ENCODE peak calls at places on chromosomes 11 and 22, in six cellular contexts. D, Y, B, J, X and Q are unnamed samples.
A peak's percentile ranks its signal among the peaks of the same experiment; 100 is the strongest.

GRCh38 chr11:88377151-88377550 is 39.6 kb upstream of the CTSC start:
- DNase-seq in J (no peak), D (no peak), Y (no peak), B (no peak), X (no peak), Q (no peak)

GRCh38 chr11:134071306-134071705 is 2.4 kb downstream of the JAM3 start:
- DNase-seq in D (no peak), X (no peak), B (no peak), J (no peak), Y (no peak), Q (no peak)

GRCh38 chr11:47437746-47438418 is 11.1 kb downstream of the RAPSN start:
- DNase-seq in Y (peak; percentile 53), J (no peak), B (no peak), X (peak; percentile 24), D (no peak), Q (no peak)

GRCh38 chr11:12201016-12201985 is 90.9 kb downstream of the MICAL2 start:
- DNase-seq in B (peak; percentile 88), J (no peak), Y (peak; percentile 33), D (no peak), X (peak; percentile 89), Q (no peak)

GRCh38 chr11:46389450-46390330 is 1.9 kb downstream of the CHRM4 start:
- DNase-seq in Y (peak; percentile 65), B (peak; percentile 86), J (peak; percentile 91), D (peak; percentile 16), X (peak; percentile 56), Q (no peak)

GRCh38 chr11:18727499-18728236 is 1.7 kb upstream of the IGSF22 start:
- DNase-seq in Y (no peak), D (peak; percentile 47), B (peak; percentile 60), J (peak; percentile 69), X (peak; percentile 31), Q (no peak)

GRCh38 chr22:49934891-49935557 is 16.6 kb downstream of the CRELD2 start:
- DNase-seq in B (peak; percentile 85), X (peak; percentile 91), J (peak; percentile 58), Y (peak; percentile 82), D (peak; percentile 94), Q (peak; percentile 72)

GRCh38 chr11:102599642-102600261 is 25.4 kb downstream of the MMP20 start:
- DNase-seq in X (no peak), D (no peak), Y (no peak), B (peak; percentile 94), J (no peak), Q (no peak)

GRCh38 chr22:47043835-47044721 is 281.6 kb downstream of the TBC1D22A start:
- DNase-seq in Y (peak; percentile 87), J (no peak), X (no peak), D (no peak), B (peak; percentile 39), Q (no peak)

GRCh38 chr11:70769106-70769505 is 370.8 kb downstream of the CTTN start:
- DNase-seq in B (no peak), Y (no peak), D (no peak), X (no peak), J (no peak), Q (no peak)

GRCh38 chr11:44958165-44958564 is 7.5 kb upstream of the TP53I11 start:
- DNase-seq in X (no peak), Y (no peak), B (no peak), D (no peak), J (no peak), Q (no peak)

GRCh38 chr22:23385301-23386244 is 194.5 kb downstream of the IGLL1 start:
- DNase-seq in Y (peak; percentile 67), J (peak; percentile 94), B (peak; percentile 88), X (peak; percentile 73), D (peak; percentile 71), Q (peak; percentile 80)

GRCh38 chr11:57249384-57250319 is 12.6 kb upstream of the APLNR start:
- DNase-seq in Y (peak; percentile 32), J (peak; percentile 82), D (peak; percentile 15), X (peak; percentile 69), B (peak; percentile 85), Q (peak; percentile 29)

GRCh38 chr11:62431171-62431895 is 12.5 kb downstream of the SCGB1A1 start:
- DNase-seq in D (no peak), X (no peak), J (no peak), Y (no peak), B (peak; percentile 71), Q (no peak)

GRCh38 chr11:38498721-38499120 is 1900.7 kb upstream of the RAG2 start:
- DNase-seq in Y (no peak), B (no peak), J (no peak), D (no peak), X (no peak), Q (no peak)

GRCh38 chr11:71108013-71108865 is 144.1 kb downstream of the SHANK2 start:
- DNase-seq in B (no peak), X (no peak), J (no peak), Y (no peak), D (no peak), Q (no peak)

GRCh38 chr11:331332-332060 is 10.8 kb upstream of the IFITM3 start:
- DNase-seq in Y (no peak), J (no peak), B (no peak), X (no peak), D (no peak), Q (no peak)

GRCh38 chr11:12453243-12453642 is 75.9 kb downstream of the PARVA start:
- DNase-seq in D (no peak), J (no peak), X (no peak), B (no peak), Y (no peak), Q (no peak)

GRCh38 chr11:65896009-65896999 is 3.9 kb downstream of the FOSL1 start:
- DNase-seq in B (peak; percentile 39), D (no peak), J (no peak), Y (no peak), X (no peak), Q (no peak)

GRCh38 chr11:61146413-61146812 is 14.8 kb downstream of the VPS37C start:
- DNase-seq in X (no peak), B (no peak), D (no peak), Y (no peak), J (no peak), Q (no peak)

GRCh38 chr22:25775501-25775900 is 33.5 kb downstream of the MYO18B start:
- DNase-seq in B (peak; percentile 16), Y (no peak), X (no peak), D (no peak), J (peak; percentile 62), Q (no peak)

GRCh38 chr11:95505927-95506426 is 275.0 kb upstream of the SESN3 start:
- DNase-seq in J (no peak), Y (no peak), B (peak; percentile 61), X (no peak), D (no peak), Q (no peak)

GRCh38 chr22:19984851-19985811 is 31.5 kb downstream of the ARVCF start:
- DNase-seq in J (no peak), D (no peak), X (no peak), B (no peak), Y (no peak), Q (no peak)

GRCh38 chr22:50581031-50581949 is 1.4 kb downstream of the CHKB start:
- DNase-seq in X (no peak), Y (no peak), J (no peak), B (no peak), D (no peak), Q (no peak)

GRCh38 chr22:35839811-35840739 is 122.4 kb downstream of the APOL5 start:
- DNase-seq in X (peak; percentile 88), Y (peak; percentile 80), B (peak; percentile 99), J (peak; percentile 78), D (no peak), Q (no peak)

GRCh38 chr11:40759341-40759740 is 700.1 kb downstream of the LRRC4C start:
- DNase-seq in Y (no peak), D (no peak), B (no peak), X (no peak), J (no peak), Q (no peak)

GRCh38 chr11:18527512-18527911 is 770 bp upstream of the TSG101 start:
- DNase-seq in B (peak; percentile 60), Y (no peak), X (no peak), D (no peak), J (no peak), Q (no peak)

GRCh38 chr11:127223026-127223425 is 222.5 kb upstream of the KIRREL3 start:
- DNase-seq in J (no peak), Y (no peak), D (no peak), X (no peak), B (no peak), Q (no peak)
- TF ChIP-seq CTCF in J (no peak), Y (no peak), D (no peak), X (no peak), B (no peak), Q (no peak)

DNA sequence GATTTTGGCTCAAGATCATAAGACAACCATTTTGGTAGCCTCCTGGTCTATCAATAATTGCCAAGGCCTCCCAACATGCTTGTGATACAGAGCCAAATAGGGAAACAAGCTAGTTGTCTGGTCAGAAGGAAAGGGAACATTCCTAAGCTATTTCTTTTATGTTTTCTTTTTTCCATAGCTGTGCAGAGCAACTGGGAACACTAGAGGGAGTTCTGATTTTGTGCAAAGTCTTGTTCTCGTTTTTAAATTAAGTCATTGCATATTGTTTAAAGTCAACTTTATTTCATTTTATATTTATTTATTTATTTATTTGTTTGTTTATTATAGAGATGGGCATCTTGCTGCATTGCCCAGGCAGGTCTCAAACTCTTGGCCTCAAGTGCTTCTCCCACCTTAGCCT is 416.8 kb upstream of the CHORDC1 start:
- DNase-seq in J (no peak), D (no peak), Y (no peak), B (no peak), X (no peak), Q (no peak)
- TF ChIP-seq CTCF in J (peak; percentile 41), D (no peak), Y (no peak), B (no peak), X (peak; percentile 8), Q (no peak)

DNA sequence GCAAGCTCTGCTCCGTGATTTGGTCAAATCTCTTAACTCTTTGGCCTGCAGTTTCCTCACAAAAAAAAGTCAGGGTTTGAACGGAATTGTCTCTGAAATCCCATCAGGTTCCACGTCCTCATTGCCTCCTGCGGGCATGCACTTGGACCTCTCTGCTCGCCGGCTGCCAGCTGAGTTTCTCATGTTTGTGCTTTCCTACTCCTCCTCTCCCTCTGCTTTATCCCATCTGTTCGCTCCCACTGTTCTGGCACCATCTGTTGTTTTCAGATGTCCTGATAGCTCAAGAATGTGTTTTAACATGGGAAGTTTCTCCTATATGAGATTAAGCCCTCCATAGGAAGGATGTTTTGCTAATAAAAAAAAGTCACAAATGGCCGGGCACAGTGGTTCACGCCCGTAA is 49.4 kb upstream of the ARHGAP42 start:
- DNase-seq in D (no peak), B (peak; percentile 10), X (no peak), J (no peak), Y (no peak), Q (no peak)
- TF ChIP-seq CTCF in D (no peak), B (no peak), X (no peak), J (no peak), Y (no peak), Q (no peak)

GRCh38 chr11:113994077-113994954 is 19.4 kb downstream of the HTR3A start:
- DNase-seq in D (peak; percentile 30), X (peak; percentile 18), Y (no peak), B (peak; percentile 32), J (peak; percentile 68), Q (peak; percentile 32)

GRCh38 chr11:113991170-113991569 is 16.3 kb downstream of the HTR3A start:
- DNase-seq in B (peak; percentile 63), Y (no peak), D (no peak), X (peak; percentile 17), J (peak; percentile 89), Q (no peak)

GRCh38 chr11:113991718-113992458 is 17.0 kb downstream of the HTR3A start:
- DNase-seq in J (no peak), B (peak; percentile 23), X (no peak), D (no peak), Y (no peak), Q (no peak)

GRCh38 chr11:113989916-113990315 is 15.0 kb downstream of the HTR3A start:
- DNase-seq in Y (no peak), B (no peak), X (no peak), D (no peak), J (no peak), Q (no peak)

GRCh38 chr11:113992459-113993105 is 17.7 kb downstream of the HTR3A start:
- DNase-seq in Y (no peak), X (no peak), B (no peak), J (no peak), D (no peak), Q (no peak)
- TF ChIP-seq CTCF in Y (no peak), X (no peak), B (no peak), J (no peak), D (no peak), Q (no peak)